ENCODE peak calls at places on chromosomes 3 and 15, in seven cellular contexts. I is cardiac muscle cell; Z is AG04450; A is BJ; P is stomach; R is CD8-positive, alpha-beta T cell; W is adrenal gland. C is an unnamed sample.

GRCh38 chr15:39059886-39060285 is 495.3 kb upstream of the RASGRP1 start:
- DNase-seq in W (no peak), I (no peak), Z (peak; percentile 33), R (no peak), A (no peak), P (no peak), C (no peak)

GRCh38 chr15:80778964-80779657 is at the start of gene CEMIP:
- DNase-seq in P (peak; percentile 82), Z (peak; percentile 55), A (no peak), W (peak; percentile 75), R (no peak), I (peak; percentile 85), C (no peak)

GRCh38 chr3:194450341-194450740 is 36.5 kb downstream of the ATP13A3 start:
- DNase-seq in P (no peak), W (no peak), R (no peak), Z (no peak), A (no peak), I (no peak), C (no peak)

GRCh38 chr3:28680050-28680449 is 331.4 kb upstream of the AZI2 start:
- DNase-seq in I (no peak), P (no peak), W (no peak), A (no peak), Z (no peak), R (no peak), C (no peak)

GRCh38 chr3:10753964-10754363 is 62.1 kb upstream of the SLC6A11 start:
- DNase-seq in A (no peak), W (peak; percentile 41), R (peak; percentile 53), I (peak; percentile 92), P (no peak), Z (no peak), C (no peak)

GRCh38 chr3:53236112-53236841 is 19.5 kb downstream of the TKT start:
- DNase-seq in Z (peak; percentile 72), I (peak; percentile 32), R (no peak), A (peak; percentile 48), W (peak; percentile 89), P (peak; percentile 82), C (no peak)

GRCh38 chr3:64623125-64623524 is 64.7 kb downstream of the ADAMTS9 start:
- DNase-seq in R (no peak), A (no peak), P (no peak), I (no peak), Z (no peak), W (no peak), C (no peak)

GRCh38 chr3:39319249-39319648 is 10.3 kb upstream of the CCR8 start:
- DNase-seq in I (no peak), P (no peak), W (no peak), Z (no peak), A (no peak), R (no peak), C (no peak)

GRCh38 chr15:75921732-75922703 is 18.3 kb downstream of the FBXO22 start:
- DNase-seq in R (no peak), P (peak; percentile 56), A (no peak), W (peak; percentile 84), Z (no peak), I (peak; percentile 62), C (peak; percentile 64)
- H3K4me3 ChIP-seq in R (no peak overlapping the region), P (no peak overlapping the region), A (no peak overlapping the region), W (no peak overlapping the region), Z (no peak overlapping the region), I (no peak overlapping the region), C (no peak overlapping the region)

GRCh38 chr3:5190147-5190791 is 2.8 kb downstream of the EDEM1 start:
- DNase-seq in W (no peak), A (no peak), R (no peak), P (no peak), I (no peak), Z (no peak), C (no peak)
- H3K4me3 ChIP-seq in W (no peak overlapping the region), A (no peak overlapping the region), R (peak overlapping the region; percentile 54), P (peak overlapping the region; percentile 68), I (no peak overlapping the region), Z (peak overlapping the region; percentile 10), C (peak overlapping the region; percentile 18)

DNA sequence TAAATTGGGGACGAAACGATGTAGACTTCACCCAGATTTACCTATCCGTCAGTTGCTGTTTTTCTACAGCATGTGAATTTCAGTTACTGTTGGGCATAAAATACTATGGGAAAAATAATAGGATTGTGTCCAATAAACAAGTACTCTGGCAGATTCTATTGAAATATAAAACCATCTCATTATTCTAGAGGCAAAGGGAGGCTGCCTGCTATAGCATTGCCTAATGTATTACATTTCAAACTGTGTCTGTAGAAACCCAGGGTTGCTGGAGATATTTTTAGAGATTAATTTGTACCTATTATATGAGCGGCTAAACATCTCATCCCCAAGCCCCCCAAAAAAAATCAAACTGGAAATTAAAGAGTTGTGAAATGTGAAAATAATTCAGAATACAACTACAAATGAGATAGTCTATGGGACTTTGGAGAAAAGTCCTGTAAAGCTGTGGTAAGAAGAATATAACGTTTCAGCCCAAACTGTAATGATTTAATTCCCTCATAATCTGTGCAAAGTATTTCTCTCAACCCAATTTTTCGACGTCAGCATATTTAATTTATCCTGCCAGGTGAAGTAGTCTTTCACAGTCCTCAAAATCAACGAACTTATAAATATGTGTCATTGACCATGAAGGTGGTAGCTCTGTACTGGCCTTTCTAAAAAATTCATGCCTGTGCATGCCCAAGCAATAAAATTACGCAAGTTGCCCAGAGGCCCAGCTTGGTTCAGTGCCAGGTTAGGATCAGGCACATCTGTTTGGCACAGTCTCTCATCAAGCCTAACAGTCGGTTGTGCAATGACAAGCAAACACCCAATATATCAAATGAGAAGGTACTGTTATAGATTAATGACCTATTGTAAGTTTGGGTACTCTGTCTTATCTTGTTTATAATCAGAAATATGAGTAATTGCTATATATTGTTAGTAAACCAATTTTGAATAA is 159.3 kb upstream of the IL12A start:
- DNase-seq in W (peak; percentile 78), P (no peak), R (no peak), I (no peak), A (no peak), Z (no peak), C (peak; percentile 82)
- H3K4me3 ChIP-seq in W (no peak overlapping the region), P (no peak overlapping the region), R (no peak overlapping the region), I (no peak overlapping the region), A (no peak overlapping the region), Z (no peak overlapping the region), C (no peak overlapping the region)

GRCh38 chr3:71786551-71786950 is 1.6 kb upstream of the PROK2 start:
- DNase-seq in A (no peak), P (no peak), Z (no peak), W (no peak), R (no peak), I (no peak), C (no peak)
- H3K4me3 ChIP-seq in A (no peak overlapping the region), P (no peak overlapping the region), Z (no peak overlapping the region), W (no peak overlapping the region), R (no peak overlapping the region), I (no peak overlapping the region), C (no peak overlapping the region)

DNA sequence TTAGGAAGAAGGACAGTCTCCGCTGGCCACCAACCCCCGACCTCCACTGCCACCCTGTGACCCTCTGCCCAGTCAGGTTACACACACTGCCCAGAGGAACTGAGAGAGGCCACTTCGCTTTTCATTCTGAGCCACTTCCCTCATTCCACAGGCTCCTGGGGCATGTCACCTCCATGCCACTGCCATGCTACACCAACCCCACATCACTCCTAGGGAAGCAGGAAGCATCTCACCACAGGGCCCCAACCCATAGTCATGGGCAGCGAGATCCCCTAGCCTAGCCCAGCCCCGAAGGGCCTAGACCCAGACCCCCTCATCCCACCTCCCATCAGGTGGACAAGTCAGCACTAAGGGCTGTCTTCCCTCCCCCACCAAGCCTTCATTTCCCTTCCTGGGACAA is 1.4 kb downstream of the PLCB2 start:
- DNase-seq in P (no peak), A (no peak), Z (no peak), W (no peak), R (no peak), I (no peak), C (no peak)
- H3K4me3 ChIP-seq in P (peak overlapping the region; percentile 20), A (no peak overlapping the region), Z (no peak overlapping the region), W (peak overlapping the region; percentile 42), R (peak overlapping the region; percentile 92), I (no peak overlapping the region), C (no peak overlapping the region)

DNA sequence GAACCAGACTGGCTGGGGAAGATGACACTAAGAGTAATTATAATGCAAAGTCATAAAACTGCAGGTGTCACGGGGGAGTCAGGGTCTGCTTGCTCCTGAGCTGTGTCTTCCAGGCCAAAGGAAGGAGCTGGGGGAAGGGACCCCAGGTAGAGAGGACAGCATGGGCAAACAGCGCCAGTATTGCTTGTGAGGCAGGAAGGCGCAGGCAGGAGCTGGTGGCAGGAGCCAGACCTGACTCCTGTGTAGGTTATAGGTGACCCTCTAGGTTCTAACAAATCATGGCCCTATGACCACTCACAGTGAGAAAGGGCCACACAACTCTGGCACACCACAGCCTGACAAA is 1.9 kb downstream of the CISH start:
- DNase-seq in P (no peak), A (no peak), W (no peak), R (no peak), I (no peak), Z (no peak), C (no peak)
- H3K4me3 ChIP-seq in P (peak overlapping the region; percentile 59), A (no peak overlapping the region), W (peak overlapping the region; percentile 68), R (peak overlapping the region; percentile 89), I (no peak overlapping the region), Z (no peak overlapping the region), C (peak overlapping the region; percentile 87)

C was measured in epithelial cell of proximal tubule.